ENCODE peak calls at places on chromosomes 4 and X, in five cellular contexts. One of them, this sample, is unnamed.

GRCh38 chr4:152678841-152679240 is 956 bp downstream of the TMEM154 start:
- DNase-seq in endothelial cell: no peak
- DNase-seq in MM.1S: no peak
- DNase-seq in cardiac fibroblast: peak
- DNase-seq in CD4-positive, alpha-beta T cell: no peak
- DNase-seq in this sample: no peak

GRCh38 chr4:10161146-10161545 is 44.5 kb upstream of the WDR1 start:
- DNase-seq in CD4-positive, alpha-beta T cell: no peak
- DNase-seq in MM.1S: no peak
- DNase-seq in endothelial cell: no peak
- DNase-seq in cardiac fibroblast: peak
- DNase-seq in this sample: no peak

GRCh38 chrX:74133156-74133796 is 170.7 kb upstream of the ZCCHC13 start:
- DNase-seq in endothelial cell: peak
- DNase-seq in cardiac fibroblast: peak
- DNase-seq in CD4-positive, alpha-beta T cell: no peak
- DNase-seq in MM.1S: peak
- DNase-seq in this sample: peak

GRCh38 chrX:17160971-17161370 is 214.0 kb upstream of the NHS start:
- DNase-seq in endothelial cell: no peak
- DNase-seq in cardiac fibroblast: no peak
- DNase-seq in CD4-positive, alpha-beta T cell: no peak
- DNase-seq in MM.1S: no peak
- DNase-seq in this sample: no peak

GRCh38 chrX:69060631-69061408 is 104.4 kb downstream of the PJA1 start:
- DNase-seq in cardiac fibroblast: peak
- DNase-seq in endothelial cell: peak
- DNase-seq in MM.1S: no peak
- DNase-seq in CD4-positive, alpha-beta T cell: no peak
- DNase-seq in this sample: peak

GRCh38 chr4:140637836-140638235 is 69.1 kb upstream of the UCP1 start:
- DNase-seq in endothelial cell: peak
- DNase-seq in MM.1S: peak
- DNase-seq in CD4-positive, alpha-beta T cell: no peak
- DNase-seq in cardiac fibroblast: peak
- DNase-seq in this sample: no peak

GRCh38 chrX:14409341-14409740 is 120.0 kb upstream of the GLRA2 start:
- DNase-seq in endothelial cell: no peak
- DNase-seq in MM.1S: no peak
- DNase-seq in CD4-positive, alpha-beta T cell: no peak
- DNase-seq in cardiac fibroblast: peak
- DNase-seq in this sample: no peak

GRCh38 chrX:84047339-84047738 is 140.7 kb downstream of the RPS6KA6 start:
- DNase-seq in MM.1S: no peak
- DNase-seq in cardiac fibroblast: no peak
- DNase-seq in endothelial cell: no peak
- DNase-seq in CD4-positive, alpha-beta T cell: no peak
- DNase-seq in this sample: no peak

GRCh38 chrX:142686206-142686605 is 339.5 kb upstream of the SPANXN4 start:
- DNase-seq in CD4-positive, alpha-beta T cell: no peak
- DNase-seq in endothelial cell: no peak
- DNase-seq in MM.1S: no peak
- DNase-seq in cardiac fibroblast: no peak
- DNase-seq in this sample: no peak

GRCh38 chr4:128565565-128566186 is 243.8 kb upstream of the JADE1 start:
- DNase-seq in endothelial cell: peak
- DNase-seq in CD4-positive, alpha-beta T cell: no peak
- DNase-seq in MM.1S: peak
- DNase-seq in cardiac fibroblast: peak
- DNase-seq in this sample: peak

GRCh38 chrX:100368167-100368566 is 41.9 kb downstream of the PCDH19 start:
- DNase-seq in MM.1S: peak
- DNase-seq in CD4-positive, alpha-beta T cell: no peak
- DNase-seq in endothelial cell: peak
- DNase-seq in cardiac fibroblast: peak
- DNase-seq in this sample: peak

GRCh38 chrX:134599173-134599914 is 58.9 kb downstream of the PLAC1 start:
- DNase-seq in cardiac fibroblast: peak
- DNase-seq in CD4-positive, alpha-beta T cell: no peak
- DNase-seq in endothelial cell: no peak
- DNase-seq in MM.1S: no peak
- DNase-seq in this sample: no peak

GRCh38 chr4:132493476-132493875 is 655.6 kb upstream of the PCDH10 start:
- DNase-seq in endothelial cell: no peak
- DNase-seq in cardiac fibroblast: no peak
- DNase-seq in MM.1S: no peak
- DNase-seq in CD4-positive, alpha-beta T cell: no peak
- DNase-seq in this sample: no peak
- TF ChIP-seq CTCF in endothelial cell: no peak
- TF ChIP-seq CTCF in cardiac fibroblast: no peak
- TF ChIP-seq CTCF in MM.1S: no peak
- TF ChIP-seq CTCF in CD4-positive, alpha-beta T cell: no peak
- TF ChIP-seq CTCF in this sample: no peak

GRCh38 chr4:139184129-139184528 is 7.1 kb upstream of the ELF2 start:
- DNase-seq in cardiac fibroblast: peak
- DNase-seq in MM.1S: peak
- DNase-seq in endothelial cell: no peak
- DNase-seq in CD4-positive, alpha-beta T cell: no peak
- DNase-seq in this sample: no peak
- TF ChIP-seq CTCF in cardiac fibroblast: peak
- TF ChIP-seq CTCF in MM.1S: peak
- TF ChIP-seq CTCF in endothelial cell: no peak
- TF ChIP-seq CTCF in CD4-positive, alpha-beta T cell: no peak
- TF ChIP-seq CTCF in this sample: no peak

GRCh38 chr4:92381640-92382039 is 77.9 kb downstream of the GRID2 start:
- DNase-seq in MM.1S: no peak
- DNase-seq in endothelial cell: no peak
- DNase-seq in cardiac fibroblast: peak
- DNase-seq in CD4-positive, alpha-beta T cell: no peak
- DNase-seq in this sample: no peak

GRCh38 chr4:92387459-92388069 is 83.8 kb downstream of the GRID2 start:
- DNase-seq in MM.1S: peak
- DNase-seq in cardiac fibroblast: peak
- DNase-seq in endothelial cell: peak
- DNase-seq in CD4-positive, alpha-beta T cell: no peak
- DNase-seq in this sample: peak
- TF ChIP-seq CTCF in MM.1S: peak
- TF ChIP-seq CTCF in cardiac fibroblast: peak
- TF ChIP-seq CTCF in endothelial cell: peak
- TF ChIP-seq CTCF in CD4-positive, alpha-beta T cell: peak
- TF ChIP-seq CTCF in this sample: peak

DNA sequence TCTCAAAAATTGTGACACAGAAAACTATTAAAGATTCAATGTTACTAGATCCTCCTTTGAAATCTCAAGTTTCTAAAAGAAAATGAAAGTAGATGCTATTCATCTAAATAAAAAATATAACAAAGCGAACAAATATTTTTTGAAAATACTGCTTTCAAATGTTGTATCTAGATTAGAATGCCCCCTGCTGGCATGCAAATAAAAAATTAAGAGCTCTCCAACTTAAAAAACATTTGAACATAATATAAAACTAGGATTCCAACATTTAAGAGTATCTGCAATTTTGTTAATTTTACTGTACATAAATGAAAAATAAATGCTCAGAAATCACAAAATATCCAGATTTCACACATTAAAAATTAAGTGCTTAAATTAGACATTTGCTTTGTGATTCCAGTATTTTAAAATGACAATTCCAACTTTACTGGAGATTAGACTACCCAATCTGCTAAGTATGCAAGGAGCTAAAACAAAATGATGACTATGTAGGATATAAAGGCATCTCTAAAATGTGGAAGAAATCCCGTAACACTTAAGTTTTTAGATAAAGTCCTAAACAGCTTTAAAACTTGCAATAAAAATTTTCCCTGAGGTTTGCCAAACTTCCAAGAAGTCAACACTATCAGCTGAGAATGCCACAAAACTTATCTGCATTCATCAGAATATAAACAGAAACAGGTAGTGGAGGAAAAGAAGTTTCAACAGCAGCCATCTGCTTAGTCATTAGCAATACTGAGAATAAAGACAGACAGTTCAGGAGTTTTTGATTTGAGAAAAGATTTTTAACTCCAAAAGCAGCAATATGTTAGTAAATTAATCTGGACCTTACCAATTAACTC is 32.6 kb downstream of the DHX15 start:
- DNase-seq in MM.1S: no peak
- DNase-seq in cardiac fibroblast: peak
- DNase-seq in CD4-positive, alpha-beta T cell: no peak
- DNase-seq in endothelial cell: no peak
- DNase-seq in this sample: no peak
- TF ChIP-seq CTCF in MM.1S: peak
- TF ChIP-seq CTCF in cardiac fibroblast: peak
- TF ChIP-seq CTCF in CD4-positive, alpha-beta T cell: peak
- TF ChIP-seq CTCF in endothelial cell: peak
- TF ChIP-seq CTCF in this sample: no peak

DNA sequence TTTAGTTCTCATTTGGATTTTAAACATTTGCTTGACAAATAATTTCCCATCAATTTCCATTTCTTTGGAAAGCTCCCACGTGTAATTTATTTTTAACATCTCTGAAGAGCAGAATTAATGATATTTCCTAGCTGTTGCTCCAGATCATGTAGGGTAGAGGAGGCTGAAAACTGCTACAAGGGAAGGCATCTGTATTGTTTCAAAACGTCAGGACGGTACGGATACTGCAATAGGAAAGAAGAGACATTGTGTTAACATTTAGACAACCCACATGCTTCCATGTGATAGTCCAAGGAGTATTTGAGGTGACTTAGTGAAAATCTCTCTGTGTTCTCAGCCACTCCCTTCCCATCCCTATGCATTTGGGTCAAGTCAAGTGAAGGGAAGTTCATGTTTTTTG is 15.4 kb upstream of the ADH1B start:
- DNase-seq in MM.1S: no peak
- DNase-seq in CD4-positive, alpha-beta T cell: no peak
- DNase-seq in cardiac fibroblast: no peak
- DNase-seq in endothelial cell: no peak
- DNase-seq in this sample: no peak
- TF ChIP-seq CTCF in MM.1S: no peak
- TF ChIP-seq CTCF in CD4-positive, alpha-beta T cell: no peak
- TF ChIP-seq CTCF in cardiac fibroblast: no peak
- TF ChIP-seq CTCF in endothelial cell: no peak
- TF ChIP-seq CTCF in this sample: no peak

GRCh38 chr4:173014113-173014558 is 154.5 kb upstream of the GALNT7 start:
- DNase-seq in CD4-positive, alpha-beta T cell: no peak
- DNase-seq in cardiac fibroblast: peak
- DNase-seq in endothelial cell: peak
- DNase-seq in MM.1S: no peak
- DNase-seq in this sample: peak
- TF ChIP-seq CTCF in CD4-positive, alpha-beta T cell: no peak
- TF ChIP-seq CTCF in cardiac fibroblast: peak
- TF ChIP-seq CTCF in endothelial cell: no peak
- TF ChIP-seq CTCF in MM.1S: no peak
- TF ChIP-seq CTCF in this sample: no peak

GRCh38 chr4:138414202-138414601 is 172.1 kb upstream of the SLC7A11 start:
- DNase-seq in endothelial cell: no peak
- DNase-seq in MM.1S: no peak
- DNase-seq in CD4-positive, alpha-beta T cell: no peak
- DNase-seq in cardiac fibroblast: no peak
- DNase-seq in this sample: no peak
- TF ChIP-seq CTCF in endothelial cell: no peak
- TF ChIP-seq CTCF in MM.1S: no peak
- TF ChIP-seq CTCF in CD4-positive, alpha-beta T cell: no peak
- TF ChIP-seq CTCF in cardiac fibroblast: no peak
- TF ChIP-seq CTCF in this sample: no peak

GRCh38 chr4:56656346-56656643 is 24.8 kb downstream of the HOPX start:
- DNase-seq in cardiac fibroblast: no peak
- DNase-seq in MM.1S: peak
- DNase-seq in CD4-positive, alpha-beta T cell: peak
- DNase-seq in endothelial cell: peak
- DNase-seq in this sample: peak
- TF ChIP-seq CTCF in cardiac fibroblast: no peak
- TF ChIP-seq CTCF in MM.1S: peak
- TF ChIP-seq CTCF in CD4-positive, alpha-beta T cell: peak
- TF ChIP-seq CTCF in endothelial cell: no peak
- TF ChIP-seq CTCF in this sample: no peak

DNA sequence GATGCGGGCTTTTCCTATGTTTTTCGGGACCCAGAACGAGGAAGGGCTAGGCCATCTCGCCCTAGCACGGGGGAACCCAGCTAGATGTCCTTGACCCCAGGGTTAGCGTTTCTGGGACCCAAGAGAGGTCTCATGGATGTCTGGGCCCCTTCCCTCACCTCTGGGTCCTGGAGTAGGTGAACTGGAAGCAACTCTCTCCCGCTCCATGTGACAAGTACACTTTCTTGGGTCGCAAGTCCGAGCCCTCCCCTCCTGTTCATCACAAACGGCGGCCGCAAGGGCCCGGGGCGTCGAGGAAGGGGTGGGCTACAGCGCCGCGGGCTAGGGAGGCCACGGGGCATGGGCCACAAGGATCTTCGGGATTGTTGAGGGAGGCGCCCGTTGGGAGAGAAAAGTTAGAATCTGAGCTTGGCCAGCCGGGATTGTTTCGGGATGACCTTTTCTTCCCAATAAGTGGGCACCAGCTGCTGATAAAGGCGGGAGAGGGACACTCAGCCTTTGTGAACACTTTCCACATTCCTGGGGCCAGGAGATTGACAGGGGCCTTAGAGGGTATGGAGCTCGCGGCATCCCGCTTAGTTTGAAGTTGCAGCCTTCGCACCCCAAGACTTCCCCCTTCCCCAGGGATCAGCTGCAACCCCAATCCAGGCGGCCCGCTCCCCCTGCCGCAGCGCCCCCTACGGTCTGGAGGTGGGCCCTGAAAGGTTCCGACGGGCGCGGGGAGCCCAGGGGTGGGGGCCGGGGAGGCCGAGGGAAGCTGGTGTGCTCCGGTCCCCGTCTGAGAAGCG is 137.0 kb upstream of the ZIC3 start:
- DNase-seq in cardiac fibroblast: no peak
- DNase-seq in endothelial cell: peak
- DNase-seq in CD4-positive, alpha-beta T cell: no peak
- DNase-seq in MM.1S: no peak
- DNase-seq in this sample: peak
- TF ChIP-seq CTCF in cardiac fibroblast: no peak
- TF ChIP-seq CTCF in endothelial cell: no peak
- TF ChIP-seq CTCF in CD4-positive, alpha-beta T cell: no peak
- TF ChIP-seq CTCF in MM.1S: no peak
- TF ChIP-seq CTCF in this sample: peak